ENCODE peak calls at places on chromosome 20, in nine cellular contexts. D, F, X, T, J, C, R, Z and W are unnamed samples.

GRCh38 chr20:62063601-62063980 is 2.1 kb downstream of the TAF4 start:
- DNase-seq in D (no peak), C (no peak), J (no peak), R (no peak), T (no peak), X (peak; percentile 72), Z (no peak), F (no peak), W (no peak)

GRCh38 chr20:34037767-34038166 is 44.1 kb downstream of the RALY start:
- DNase-seq in Z (no peak), D (no peak), C (peak; percentile 84), F (peak; percentile 68), R (no peak), T (no peak), X (no peak), J (no peak), W (no peak)

GRCh38 chr20:62616728-62617621 is 25.3 kb upstream of the SLCO4A1 start:
- DNase-seq in J (peak; percentile 69), Z (peak; percentile 92), R (peak; percentile 86), X (peak; percentile 79), D (no peak), C (peak; percentile 70), F (peak; percentile 21), T (peak; percentile 90), W (peak; percentile 97)

GRCh38 chr20:15236812-15237211 is 899.4 kb upstream of the FLRT3 start:
- DNase-seq in T (peak; percentile 49), Z (peak; percentile 37), D (no peak), J (no peak), C (peak; percentile 74), R (no peak), F (no peak), X (peak; percentile 70), W (peak; percentile 79)

GRCh38 chr20:17757496-17757895 is 57.7 kb downstream of the BANF2 start:
- DNase-seq in C (no peak), T (no peak), J (no peak), X (no peak), F (no peak), Z (no peak), D (no peak), R (no peak), W (no peak)

GRCh38 chr20:53186630-53187029 is 214.5 kb downstream of the TSHZ2 start:
- DNase-seq in F (no peak), T (no peak), Z (no peak), X (peak; percentile 24), D (no peak), C (no peak), R (no peak), J (no peak), W (peak; percentile 9)

GRCh38 chr20:7981374-7981773 is 38.2 kb downstream of the TMX4 start:
- DNase-seq in F (no peak), X (no peak), D (no peak), T (no peak), R (no peak), J (no peak), C (no peak), Z (no peak), W (no peak)

GRCh38 chr20:46056970-46057855 is 28.2 kb downstream of the SLC12A5 start:
- DNase-seq in C (peak; percentile 57), J (no peak), Z (no peak), X (peak; percentile 91), D (no peak), T (no peak), R (peak; percentile 57), F (no peak), W (peak; percentile 53)

GRCh38 chr20:63977392-63978276 is 1.8 kb downstream of the SAMD10 start:
- DNase-seq in J (peak; percentile 63), Z (peak; percentile 60), X (no peak), R (peak; percentile 8), F (peak; percentile 41), C (peak; percentile 63), D (no peak), T (no peak), W (peak; percentile 96)

GRCh38 chr20:12838261-12838866 is 170.4 kb upstream of the SPTLC3 start:
- DNase-seq in F (no peak), C (no peak), T (no peak), X (peak; percentile 35), D (no peak), J (no peak), Z (no peak), R (no peak), W (peak; percentile 31)

GRCh38 chr20:10131612-10132345 is 86.9 kb upstream of the SNAP25 start:
- DNase-seq in Z (no peak), T (no peak), J (no peak), X (peak; percentile 20), C (peak; percentile 61), D (no peak), R (no peak), F (peak; percentile 44), W (no peak)

GRCh38 chr20:53028337-53029007 is 56.3 kb downstream of the TSHZ2 start:
- DNase-seq in D (peak; percentile 7), X (no peak), F (no peak), Z (no peak), R (no peak), T (no peak), C (no peak), J (no peak), W (no peak)

GRCh38 chr20:57434390-57434700 is 43.1 kb downstream of the RBM38 start:
- DNase-seq in J (no peak), R (no peak), F (no peak), Z (no peak), C (no peak), X (peak; percentile 36), D (no peak), T (no peak), W (peak; percentile 62)

GRCh38 chr20:63665708-63666107 is 7.6 kb downstream of the RTEL1 start:
- DNase-seq in F (no peak), C (no peak), T (no peak), J (no peak), D (no peak), X (no peak), Z (no peak), R (no peak), W (no peak)

GRCh38 chr20:33992145-33992922 is 1.4 kb upstream of the RALY start:
- DNase-seq in J (no peak), X (no peak), F (no peak), C (no peak), Z (no peak), R (no peak), T (no peak), D (no peak), W (no peak)

GRCh38 chr20:63092660-63093215 is 86.0 kb upstream of the BHLHE23 start:
- DNase-seq in J (peak; percentile 17), C (no peak), Z (no peak), X (no peak), D (no peak), F (no peak), T (peak; percentile 17), R (no peak), W (peak; percentile 54)

GRCh38 chr20:10618611-10619245 is 55.1 kb downstream of the JAG1 start:
- DNase-seq in F (no peak), C (peak; percentile 56), Z (no peak), J (no peak), T (no peak), D (no peak), R (no peak), X (peak; percentile 59), W (no peak)

GRCh38 chr20:17129089-17129488 is 97.8 kb upstream of the PCSK2 start:
- DNase-seq in T (no peak), C (no peak), R (no peak), D (no peak), Z (no peak), X (no peak), F (no peak), J (no peak), W (no peak)

GRCh38 chr20:12936020-12936419 is 72.8 kb upstream of the SPTLC3 start:
- DNase-seq in Z (no peak), X (no peak), R (no peak), T (no peak), C (no peak), J (no peak), D (no peak), F (no peak), W (no peak)

GRCh38 chr20:61810709-61811565 is 254.7 kb downstream of the TAF4 start:
- DNase-seq in T (no peak), Z (no peak), C (no peak), F (no peak), R (no peak), X (no peak), D (no peak), J (no peak), W (no peak)

DNA sequence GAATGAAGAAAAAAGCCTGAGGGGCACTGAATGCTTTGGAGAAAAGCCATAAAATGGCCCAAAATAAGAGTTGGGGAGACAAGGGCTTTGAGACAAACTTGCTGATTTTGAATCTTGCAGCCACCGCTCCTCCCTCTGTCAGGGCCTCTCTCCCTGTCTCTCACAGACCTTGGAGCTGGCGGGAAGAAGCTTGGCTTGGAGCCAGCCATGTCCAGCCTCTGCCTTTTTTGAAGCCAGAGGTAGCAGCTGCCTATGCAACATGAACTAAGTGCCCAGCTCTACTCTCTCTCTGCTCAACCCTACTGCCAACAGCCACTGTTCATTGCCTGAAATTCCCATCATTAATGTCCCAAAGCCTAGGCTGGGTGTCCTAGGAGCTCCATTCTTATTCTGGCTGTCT is 63.7 kb upstream of the CTNNBL1 start:
- DNase-seq in Z (no peak), D (no peak), F (no peak), X (no peak), T (no peak), R (no peak), C (no peak), J (no peak), W (no peak)
- TF ChIP-seq CTCF in Z (no peak), D (no peak), F (no peak), X (no peak), T (no peak), R (no peak), C (no peak), J (no peak), W (no peak)

GRCh38 chr20:43751167-43752050 is 24.6 kb upstream of the GTSF1L start:
- DNase-seq in C (peak; percentile 75), T (peak; percentile 61), Z (no peak), X (no peak), J (no peak), D (peak; percentile 80), R (no peak), F (peak; percentile 66), W (peak; percentile 85)
- TF ChIP-seq CTCF in C (no peak), T (no peak), Z (no peak), X (no peak), J (no peak), D (no peak), R (no peak), F (no peak), W (no peak)

DNA sequence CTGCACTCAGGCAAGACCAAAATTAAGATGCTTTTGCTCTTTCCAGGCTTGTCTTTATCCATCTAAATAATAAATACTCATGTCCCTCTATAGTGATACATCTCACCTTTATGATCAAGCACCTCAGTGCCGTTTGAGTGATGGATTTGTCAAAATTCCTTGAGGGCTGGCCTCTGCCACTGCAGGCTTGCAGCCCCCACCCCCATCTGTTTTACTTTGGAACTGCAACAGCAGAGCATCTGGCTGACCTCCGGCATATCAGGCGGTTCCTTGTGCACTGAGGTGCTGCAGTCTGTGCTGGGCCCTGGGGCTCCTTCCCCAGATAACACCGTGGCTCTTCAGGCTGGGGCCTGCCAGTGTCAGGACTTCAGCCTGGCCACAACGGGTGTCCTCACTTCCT is 386.9 kb downstream of the CDH26 start:
- DNase-seq in R (no peak), J (no peak), C (no peak), T (no peak), D (no peak), Z (no peak), X (no peak), F (no peak), W (peak; percentile 18)
- TF ChIP-seq CTCF in R (no peak), J (no peak), C (no peak), T (no peak), D (no peak), Z (no peak), X (no peak), F (no peak), W (no peak)

GRCh38 chr20:23061713-23062561 is 12.5 kb upstream of the THBD start:
- DNase-seq in F (peak; percentile 21), J (no peak), D (no peak), C (peak; percentile 89), X (peak; percentile 16), Z (no peak), T (peak; percentile 52), R (no peak), W (peak; percentile 75)
- TF ChIP-seq CTCF in F (peak; percentile 63), J (no peak), D (peak; percentile 27), C (peak; percentile 74), X (peak; percentile 46), Z (no peak), T (no peak), R (no peak), W (peak; percentile 53)